ENCODE peak calls at places on chromosomes 12 and 14, in four cellular contexts. One of them, this sample, is unnamed.

GRCh38 chr12:72264548-72265175 is 7.5 kb upstream of the TRHDE start:
- DNase-seq in HepG2: peak; percentile 19
- DNase-seq in SK-N-SH: peak; percentile 23
- DNase-seq in K562: peak; percentile 16
- DNase-seq in this sample: no peak

GRCh38 chr12:76470028-76470939 is 89.3 kb downstream of the OSBPL8 start:
- DNase-seq in SK-N-SH: peak; percentile 3
- DNase-seq in HepG2: no peak
- DNase-seq in K562: peak; percentile 61
- DNase-seq in this sample: no peak

GRCh38 chr14:80077262-80077661 is 134.0 kb downstream of the DIO2 start:
- DNase-seq in HepG2: no peak
- DNase-seq in SK-N-SH: no peak
- DNase-seq in K562: no peak
- DNase-seq in this sample: no peak

GRCh38 chr12:9793774-9794395 is 33.2 kb upstream of the CD69 start:
- DNase-seq in K562: no peak
- DNase-seq in HepG2: no peak
- DNase-seq in SK-N-SH: no peak
- DNase-seq in this sample: no peak

GRCh38 chr14:103889313-103890051 is 38.8 kb upstream of the TDRD9 start:
- DNase-seq in HepG2: peak; percentile 50
- DNase-seq in K562: peak; percentile 50
- DNase-seq in SK-N-SH: peak; percentile 35
- DNase-seq in this sample: no peak

GRCh38 chr12:59085680-59086079 is 165.4 kb upstream of the LRIG3 start:
- DNase-seq in HepG2: no peak
- DNase-seq in SK-N-SH: peak; percentile 4
- DNase-seq in K562: no peak
- DNase-seq in this sample: no peak

GRCh38 chr12:11794311-11794710 is 144.8 kb downstream of the ETV6 start:
- DNase-seq in K562: no peak
- DNase-seq in HepG2: no peak
- DNase-seq in SK-N-SH: no peak
- DNase-seq in this sample: no peak

GRCh38 chr12:112997506-112997905 is 19.2 kb downstream of the OAS2 start:
- DNase-seq in SK-N-SH: no peak
- DNase-seq in K562: no peak
- DNase-seq in HepG2: no peak
- DNase-seq in this sample: no peak

GRCh38 chr12:64229796-64230195 is 7.7 kb upstream of the KICS2 start:
- DNase-seq in K562: no peak
- DNase-seq in SK-N-SH: no peak
- DNase-seq in HepG2: no peak
- DNase-seq in this sample: no peak

GRCh38 chr12:64825143-64826011 is 930 bp downstream of the TBC1D30 start:
- DNase-seq in K562: no peak
- DNase-seq in SK-N-SH: peak; percentile 64
- DNase-seq in HepG2: no peak
- DNase-seq in this sample: no peak

GRCh38 chr14:78448483-78449094 is 278.4 kb downstream of the NRXN3 start:
- DNase-seq in K562: peak; percentile 58
- DNase-seq in SK-N-SH: peak; percentile 61
- DNase-seq in HepG2: peak; percentile 15
- DNase-seq in this sample: peak; percentile 15

GRCh38 chr14:101814869-101815268 is 53.4 kb downstream of the PPP2R5C start:
- DNase-seq in HepG2: no peak
- DNase-seq in K562: no peak
- DNase-seq in SK-N-SH: no peak
- DNase-seq in this sample: no peak

GRCh38 chr12:2540535-2540941 is 254.2 kb upstream of the FKBP4 start:
- DNase-seq in HepG2: no peak
- DNase-seq in K562: no peak
- DNase-seq in SK-N-SH: no peak
- DNase-seq in this sample: no peak

GRCh38 chr12:89383235-89384049 is 31.1 kb upstream of the DUSP6 start:
- DNase-seq in K562: no peak
- DNase-seq in HepG2: peak; percentile 89
- DNase-seq in SK-N-SH: peak; percentile 50
- DNase-seq in this sample: no peak

GRCh38 chr12:25395227-25395626 is 144.5 kb upstream of the KRAS start:
- DNase-seq in HepG2: no peak
- DNase-seq in SK-N-SH: no peak
- DNase-seq in K562: no peak
- DNase-seq in this sample: no peak

GRCh38 chr14:95998656-95999055 is 40.5 kb upstream of the C14orf132 start:
- DNase-seq in K562: no peak
- DNase-seq in SK-N-SH: peak; percentile 43
- DNase-seq in HepG2: no peak
- DNase-seq in this sample: peak; percentile 16

GRCh38 chr12:30822385-30823139 is 67.8 kb upstream of the CAPRIN2 start:
- DNase-seq in K562: no peak
- DNase-seq in SK-N-SH: peak; percentile 33
- DNase-seq in HepG2: no peak
- DNase-seq in this sample: no peak

GRCh38 chr14:105479438-105480164 is 5.0 kb downstream of the CRIP2 start:
- DNase-seq in HepG2: no peak
- DNase-seq in K562: no peak
- DNase-seq in SK-N-SH: no peak
- DNase-seq in this sample: no peak

GRCh38 chr14:66114071-66114470 is 372.1 kb upstream of the CCDC196 start:
- DNase-seq in HepG2: no peak
- DNase-seq in K562: no peak
- DNase-seq in SK-N-SH: no peak
- DNase-seq in this sample: no peak

GRCh38 chr14:53411110-53411509 is 258.0 kb upstream of the DDHD1 start:
- DNase-seq in SK-N-SH: no peak
- DNase-seq in HepG2: no peak
- DNase-seq in K562: no peak
- DNase-seq in this sample: no peak

GRCh38 chr12:80936642-80937390 is 918 bp downstream of the LIN7A start:
- DNase-seq in HepG2: peak; percentile 79
- DNase-seq in SK-N-SH: peak; percentile 44
- DNase-seq in K562: no peak
- DNase-seq in this sample: peak; percentile 7

GRCh38 chr14:94751956-94752355 is 18.0 kb downstream of the GSC start:
- DNase-seq in K562: no peak
- DNase-seq in HepG2: no peak
- DNase-seq in SK-N-SH: no peak
- DNase-seq in this sample: no peak

GRCh38 chr14:61589691-61590521 is 105.4 kb upstream of the HIF1A start:
- DNase-seq in HepG2: no peak
- DNase-seq in K562: no peak
- DNase-seq in SK-N-SH: no peak
- DNase-seq in this sample: no peak
- TF ChIP-seq ELF1 in HepG2: no peak
- TF ChIP-seq ELF1 in K562: no peak
- TF ChIP-seq ELF1 in SK-N-SH: no peak
- TF ChIP-seq ELF1 in this sample: no peak

GRCh38 chr14:70908918-70909641 is 1.8 kb downstream of the PCNX1 start:
- DNase-seq in K562: no peak
- DNase-seq in HepG2: no peak
- DNase-seq in SK-N-SH: no peak
- DNase-seq in this sample: no peak

GRCh38 chr14:70909788-70910614 is 2.7 kb downstream of the PCNX1 start:
- DNase-seq in HepG2: no peak
- DNase-seq in SK-N-SH: no peak
- DNase-seq in K562: no peak
- DNase-seq in this sample: no peak

GRCh38 chr14:70907172-70907995 is at the start of gene PCNX1:
- DNase-seq in SK-N-SH: peak; percentile 98
- DNase-seq in HepG2: peak; percentile 79
- DNase-seq in K562: peak; percentile 86
- DNase-seq in this sample: peak; percentile 46

GRCh38 chr14:70906785-70907171 is 481 bp upstream of the PCNX1 start:
- DNase-seq in HepG2: no peak
- DNase-seq in K562: no peak
- DNase-seq in SK-N-SH: no peak
- DNase-seq in this sample: no peak

GRCh38 chr14:70907996-70908917 is 998 bp downstream of the PCNX1 start:
- DNase-seq in HepG2: peak; percentile 70
- DNase-seq in K562: peak; percentile 11
- DNase-seq in SK-N-SH: peak; percentile 78
- DNase-seq in this sample: no peak
- TF ChIP-seq POLR2AphosphoS5 in HepG2: no peak
- TF ChIP-seq POLR2AphosphoS5 in K562: no peak
- TF ChIP-seq POLR2AphosphoS5 in SK-N-SH: no peak
- TF ChIP-seq POLR2AphosphoS5 in this sample: no peak

GRCh38 chr12:101243074-101243473 is 33.0 kb upstream of the SLC5A8 start:
- DNase-seq in K562: no peak
- DNase-seq in SK-N-SH: no peak
- DNase-seq in HepG2: no peak
- DNase-seq in this sample: no peak

GRCh38 chr12:101238806-101239329 is 28.8 kb upstream of the SLC5A8 start:
- DNase-seq in HepG2: no peak
- DNase-seq in SK-N-SH: no peak
- DNase-seq in K562: no peak
- DNase-seq in this sample: no peak

GRCh38 chr12:101243616-101244015 is 33.6 kb upstream of the SLC5A8 start:
- DNase-seq in K562: no peak
- DNase-seq in SK-N-SH: no peak
- DNase-seq in HepG2: no peak
- DNase-seq in this sample: no peak
- TF ChIP-seq ELF1 in K562: no peak
- TF ChIP-seq ELF1 in SK-N-SH: no peak
- TF ChIP-seq ELF1 in HepG2: no peak
- TF ChIP-seq ELF1 in this sample: no peak

DNA sequence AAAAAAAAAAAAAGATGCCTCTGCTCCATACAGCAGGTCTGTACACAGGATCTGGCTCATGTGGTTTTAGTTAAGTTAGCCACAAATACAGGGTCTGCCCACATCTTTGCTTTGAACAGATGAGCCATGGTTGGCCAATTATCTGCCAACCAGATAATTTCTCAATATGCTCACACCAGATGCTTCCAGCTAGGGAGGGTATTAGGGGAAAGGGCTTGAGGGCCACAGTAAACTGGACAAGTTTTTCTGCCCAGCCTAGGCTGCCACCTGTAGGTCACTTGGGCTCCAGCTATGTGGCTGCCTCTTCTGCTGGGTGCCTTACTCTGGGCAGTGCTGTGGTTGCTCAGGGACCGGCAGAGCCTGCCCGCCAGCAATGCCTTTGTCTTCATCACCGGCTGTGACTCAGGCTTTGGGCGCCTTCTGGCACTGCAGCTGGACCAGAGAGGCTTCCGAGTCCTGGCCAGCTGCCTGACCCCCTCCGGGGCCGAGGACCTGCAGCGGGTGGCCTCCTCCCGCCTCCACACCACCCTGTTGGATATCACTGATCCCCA is 776 bp downstream of the RDH5 start:
- DNase-seq in K562: no peak
- DNase-seq in SK-N-SH: peak; percentile 73
- DNase-seq in HepG2: peak; percentile 55
- DNase-seq in this sample: peak; percentile 66
- TF ChIP-seq POLR2AphosphoS5 in K562: no peak
- TF ChIP-seq POLR2AphosphoS5 in SK-N-SH: peak; percentile 22
- TF ChIP-seq POLR2AphosphoS5 in HepG2: no peak
- TF ChIP-seq POLR2AphosphoS5 in this sample: peak; percentile 37

GRCh38 chr14:42140831-42141279 is 534.2 kb downstream of the LRFN5 start:
- DNase-seq in SK-N-SH: no peak
- DNase-seq in HepG2: no peak
- DNase-seq in K562: no peak
- DNase-seq in this sample: no peak
- TF ChIP-seq ELF1 in SK-N-SH: no peak
- TF ChIP-seq ELF1 in HepG2: no peak
- TF ChIP-seq ELF1 in K562: no peak
- TF ChIP-seq ELF1 in this sample: no peak

GRCh38 chr12:18990866-18991265 is 138.7 kb upstream of the PLEKHA5 start:
- DNase-seq in SK-N-SH: no peak
- DNase-seq in HepG2: no peak
- DNase-seq in K562: no peak
- DNase-seq in this sample: no peak
- TF ChIP-seq POLR2AphosphoS5 in SK-N-SH: no peak
- TF ChIP-seq POLR2AphosphoS5 in HepG2: no peak
- TF ChIP-seq POLR2AphosphoS5 in K562: no peak
- TF ChIP-seq POLR2AphosphoS5 in this sample: no peak